ENCODE peak calls at places on chromosomes 16 and 17, in nine cellular contexts. One of them, this sample, is unnamed.

GRCh38 chr16:48564544-48565444 is 45.2 kb downstream of the N4BP1 start:
- DNase-seq in dorsolateral prefrontal cortex: no peak
- DNase-seq in AG09309: no peak
- DNase-seq in OCI-LY7: no peak
- DNase-seq in WERI-Rb-1: no peak
- DNase-seq in NB4: no peak
- DNase-seq in endodermal cell: no peak
- DNase-seq in AG09319: no peak
- DNase-seq in MM.1S: no peak
- DNase-seq in this sample: no peak

GRCh38 chr17:61508912-61509311 is 56.7 kb downstream of the TBX4 start:
- DNase-seq in NB4: no peak
- DNase-seq in MM.1S: no peak
- DNase-seq in WERI-Rb-1: no peak
- DNase-seq in AG09319: no peak
- DNase-seq in OCI-LY7: no peak
- DNase-seq in AG09309: no peak
- DNase-seq in endodermal cell: no peak
- DNase-seq in dorsolateral prefrontal cortex: no peak
- DNase-seq in this sample: no peak

GRCh38 chr17:81510798-81511549 is 1.6 kb downstream of the ACTG1 start:
- DNase-seq in OCI-LY7: peak; percentile 54
- DNase-seq in WERI-Rb-1: peak; percentile 25
- DNase-seq in AG09309: no peak
- DNase-seq in AG09319: no peak
- DNase-seq in MM.1S: peak; percentile 10
- DNase-seq in NB4: no peak
- DNase-seq in endodermal cell: peak; percentile 63
- DNase-seq in dorsolateral prefrontal cortex: no peak
- DNase-seq in this sample: no peak

GRCh38 chr17:6525111-6525510 is 31.2 kb downstream of the PITPNM3 start:
- DNase-seq in NB4: no peak
- DNase-seq in AG09319: no peak
- DNase-seq in OCI-LY7: no peak
- DNase-seq in dorsolateral prefrontal cortex: no peak
- DNase-seq in MM.1S: no peak
- DNase-seq in endodermal cell: peak; percentile 63
- DNase-seq in WERI-Rb-1: no peak
- DNase-seq in AG09309: no peak
- DNase-seq in this sample: no peak

GRCh38 chr16:19228057-19228456 is 57.5 kb upstream of the CLEC19A start:
- DNase-seq in dorsolateral prefrontal cortex: no peak
- DNase-seq in NB4: no peak
- DNase-seq in AG09319: no peak
- DNase-seq in MM.1S: no peak
- DNase-seq in OCI-LY7: no peak
- DNase-seq in AG09309: no peak
- DNase-seq in WERI-Rb-1: no peak
- DNase-seq in endodermal cell: peak; percentile 61
- DNase-seq in this sample: no peak

GRCh38 chr16:56107944-56108583 is 83.2 kb upstream of the GNAO1 start:
- DNase-seq in OCI-LY7: no peak
- DNase-seq in NB4: no peak
- DNase-seq in MM.1S: no peak
- DNase-seq in dorsolateral prefrontal cortex: peak; percentile 38
- DNase-seq in AG09319: no peak
- DNase-seq in WERI-Rb-1: no peak
- DNase-seq in endodermal cell: no peak
- DNase-seq in AG09309: no peak
- DNase-seq in this sample: no peak

GRCh38 chr16:2166263-2167080 is 10.9 kb downstream of the TRAF7 start:
- DNase-seq in dorsolateral prefrontal cortex: no peak
- DNase-seq in OCI-LY7: no peak
- DNase-seq in WERI-Rb-1: no peak
- DNase-seq in AG09319: no peak
- DNase-seq in MM.1S: no peak
- DNase-seq in NB4: no peak
- DNase-seq in endodermal cell: no peak
- DNase-seq in AG09309: no peak
- DNase-seq in this sample: no peak

GRCh38 chr17:10033982-10034381 is 128.9 kb upstream of the RCVRN start:
- DNase-seq in MM.1S: no peak
- DNase-seq in NB4: peak; percentile 97
- DNase-seq in AG09319: no peak
- DNase-seq in AG09309: no peak
- DNase-seq in endodermal cell: no peak
- DNase-seq in OCI-LY7: no peak
- DNase-seq in WERI-Rb-1: no peak
- DNase-seq in dorsolateral prefrontal cortex: no peak
- DNase-seq in this sample: no peak

GRCh38 chr16:23840310-23840709 is 4.5 kb downstream of the PRKCB start:
- DNase-seq in AG09319: no peak
- DNase-seq in OCI-LY7: no peak
- DNase-seq in MM.1S: no peak
- DNase-seq in dorsolateral prefrontal cortex: no peak
- DNase-seq in WERI-Rb-1: no peak
- DNase-seq in endodermal cell: no peak
- DNase-seq in AG09309: no peak
- DNase-seq in NB4: no peak
- DNase-seq in this sample: no peak

DNA sequence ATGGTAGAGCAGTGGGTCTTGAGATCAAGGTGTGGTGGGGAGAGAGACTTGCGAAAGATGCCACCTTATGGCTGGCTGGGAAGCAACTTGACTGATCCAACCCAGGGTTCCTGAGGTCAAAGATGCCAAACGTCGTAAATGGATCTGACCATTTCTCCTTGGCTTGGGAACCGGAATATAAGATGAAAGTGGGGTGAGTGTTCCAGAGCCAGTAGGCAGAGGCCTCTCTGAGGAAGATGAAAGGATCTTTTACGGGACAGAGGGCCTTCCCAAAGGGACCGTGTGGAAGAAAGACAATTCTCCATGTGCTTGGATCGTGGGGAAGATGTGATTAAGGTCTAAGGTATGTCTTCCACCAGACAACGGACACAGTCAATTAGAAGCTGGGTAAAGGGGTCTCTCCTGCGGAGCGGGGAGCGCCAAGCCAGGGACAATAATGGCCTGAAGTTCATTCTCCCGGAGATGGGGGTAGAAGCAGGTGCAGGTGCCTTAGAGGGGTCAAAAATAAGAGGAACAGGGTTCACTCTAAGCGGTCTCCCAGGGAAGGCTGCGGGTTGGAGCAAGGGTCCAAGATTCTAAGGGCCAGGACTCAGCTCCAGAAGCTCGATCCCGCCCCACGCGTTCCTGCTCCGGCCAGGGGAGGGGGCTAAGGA is 802 bp downstream of the FXR2 start:
- DNase-seq in AG09319: no peak
- DNase-seq in dorsolateral prefrontal cortex: no peak
- DNase-seq in AG09309: no peak
- DNase-seq in endodermal cell: peak; percentile 60
- DNase-seq in NB4: no peak
- DNase-seq in OCI-LY7: peak; percentile 30
- DNase-seq in MM.1S: peak; percentile 11
- DNase-seq in WERI-Rb-1: no peak
- DNase-seq in this sample: no peak
- TF ChIP-seq CTCF in AG09319: no peak
- TF ChIP-seq CTCF in dorsolateral prefrontal cortex: no peak
- TF ChIP-seq CTCF in AG09309: no peak
- TF ChIP-seq CTCF in endodermal cell: no peak
- TF ChIP-seq CTCF in NB4: no peak
- TF ChIP-seq CTCF in OCI-LY7: peak; percentile 46
- TF ChIP-seq CTCF in MM.1S: peak; percentile 9
- TF ChIP-seq CTCF in WERI-Rb-1: peak; percentile 11
- TF ChIP-seq CTCF in this sample: no peak

DNA sequence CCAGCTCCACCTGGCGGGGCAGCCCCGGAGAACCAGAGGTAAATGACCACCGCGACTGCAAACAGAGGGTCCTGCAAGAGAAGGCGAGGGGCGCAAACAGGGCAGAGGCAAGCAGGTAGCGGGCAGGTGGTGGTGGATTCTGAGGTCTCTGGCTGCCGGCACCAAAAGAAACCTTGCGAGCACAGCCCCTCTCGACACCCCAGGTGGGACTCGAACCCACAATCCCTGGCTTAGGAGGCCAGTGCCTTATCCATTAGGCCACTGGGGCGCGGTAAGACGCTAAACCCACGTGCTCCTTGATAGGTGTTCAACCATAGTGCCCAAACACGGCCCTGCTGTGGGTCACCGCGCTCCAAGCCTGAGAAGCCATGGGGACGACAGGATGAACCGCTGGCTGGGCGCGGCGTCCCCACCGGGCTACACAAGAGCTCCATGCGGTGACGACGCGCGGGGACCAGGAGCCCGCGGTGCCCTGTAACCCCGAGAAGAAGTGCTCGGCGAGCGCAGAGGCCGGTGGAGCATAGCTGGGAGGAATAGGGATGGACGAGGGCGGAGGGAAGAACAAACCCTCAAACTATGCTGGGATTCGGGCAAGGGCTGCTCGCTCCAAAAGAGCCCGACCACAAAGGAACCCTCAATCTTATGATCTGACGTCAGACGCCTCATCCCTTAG is 12.4 kb downstream of the ATP5PD start:
- DNase-seq in NB4: peak; percentile 90
- DNase-seq in OCI-LY7: peak; percentile 74
- DNase-seq in AG09319: no peak
- DNase-seq in AG09309: no peak
- DNase-seq in endodermal cell: peak; percentile 100
- DNase-seq in MM.1S: peak; percentile 89
- DNase-seq in dorsolateral prefrontal cortex: peak; percentile 92
- DNase-seq in WERI-Rb-1: peak; percentile 96
- DNase-seq in this sample: peak; percentile 88
- TF ChIP-seq CTCF in NB4: no peak
- TF ChIP-seq CTCF in OCI-LY7: no peak
- TF ChIP-seq CTCF in AG09319: peak; percentile 29
- TF ChIP-seq CTCF in AG09309: peak; percentile 25
- TF ChIP-seq CTCF in endodermal cell: peak; percentile 49
- TF ChIP-seq CTCF in MM.1S: peak; percentile 14
- TF ChIP-seq CTCF in dorsolateral prefrontal cortex: no peak
- TF ChIP-seq CTCF in WERI-Rb-1: peak; percentile 11
- TF ChIP-seq CTCF in this sample: no peak

DNA sequence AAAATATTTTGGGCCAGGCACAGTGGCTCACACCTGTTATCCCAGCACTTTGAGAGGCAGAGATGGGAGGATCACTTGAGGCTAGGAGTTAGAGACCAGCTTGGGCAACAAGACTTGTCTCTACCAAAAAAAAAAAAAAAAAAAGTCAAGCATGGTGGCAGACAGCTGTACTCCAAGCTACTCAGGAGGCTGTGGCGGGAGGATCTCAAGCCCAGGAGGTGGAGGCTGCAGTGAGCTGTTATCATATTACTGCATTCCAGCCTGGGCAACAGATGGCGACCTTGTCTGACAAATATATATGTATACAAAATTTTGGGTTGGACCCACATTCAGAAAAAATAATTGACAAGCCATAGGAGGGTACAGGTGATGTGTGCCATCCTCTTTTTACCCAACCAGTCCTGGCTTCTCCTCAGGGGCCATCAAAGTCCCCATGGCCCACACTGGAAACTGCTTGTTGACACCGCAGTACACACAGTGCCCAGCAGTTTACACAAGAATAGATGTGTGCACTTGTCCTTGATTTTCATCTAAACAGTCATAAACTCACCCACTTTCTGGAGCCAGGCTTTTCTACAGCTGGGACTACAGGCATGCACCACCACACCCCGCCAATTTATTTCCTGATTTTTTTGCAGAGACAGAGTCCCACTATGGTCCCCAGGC is 1.7 kb downstream of the CES2 start:
- DNase-seq in MM.1S: no peak
- DNase-seq in AG09309: no peak
- DNase-seq in WERI-Rb-1: no peak
- DNase-seq in dorsolateral prefrontal cortex: no peak
- DNase-seq in NB4: no peak
- DNase-seq in endodermal cell: no peak
- DNase-seq in OCI-LY7: no peak
- DNase-seq in AG09319: no peak
- DNase-seq in this sample: no peak
- TF ChIP-seq CTCF in MM.1S: no peak
- TF ChIP-seq CTCF in AG09309: no peak
- TF ChIP-seq CTCF in WERI-Rb-1: no peak
- TF ChIP-seq CTCF in dorsolateral prefrontal cortex: no peak
- TF ChIP-seq CTCF in NB4: no peak
- TF ChIP-seq CTCF in endodermal cell: no peak
- TF ChIP-seq CTCF in OCI-LY7: peak; percentile 18
- TF ChIP-seq CTCF in AG09319: no peak
- TF ChIP-seq CTCF in this sample: no peak

GRCh38 chr17:70905796-70906195 is 736.5 kb downstream of the KCNJ2 start:
- DNase-seq in OCI-LY7: no peak
- DNase-seq in MM.1S: no peak
- DNase-seq in WERI-Rb-1: no peak
- DNase-seq in endodermal cell: no peak
- DNase-seq in AG09309: peak; percentile 76
- DNase-seq in dorsolateral prefrontal cortex: no peak
- DNase-seq in NB4: peak; percentile 26
- DNase-seq in AG09319: peak; percentile 85
- DNase-seq in this sample: no peak
- TF ChIP-seq CTCF in OCI-LY7: no peak
- TF ChIP-seq CTCF in MM.1S: no peak
- TF ChIP-seq CTCF in WERI-Rb-1: no peak
- TF ChIP-seq CTCF in endodermal cell: no peak
- TF ChIP-seq CTCF in AG09309: no peak
- TF ChIP-seq CTCF in dorsolateral prefrontal cortex: no peak
- TF ChIP-seq CTCF in NB4: no peak
- TF ChIP-seq CTCF in AG09319: no peak
- TF ChIP-seq CTCF in this sample: no peak

GRCh38 chr17:33021731-33022408 is 30.2 kb downstream of the SPACA3 start:
- DNase-seq in NB4: no peak
- DNase-seq in AG09309: no peak
- DNase-seq in dorsolateral prefrontal cortex: no peak
- DNase-seq in MM.1S: no peak
- DNase-seq in endodermal cell: peak; percentile 65
- DNase-seq in OCI-LY7: no peak
- DNase-seq in AG09319: no peak
- DNase-seq in WERI-Rb-1: no peak
- DNase-seq in this sample: no peak
- TF ChIP-seq CTCF in NB4: no peak
- TF ChIP-seq CTCF in AG09309: peak; percentile 21
- TF ChIP-seq CTCF in dorsolateral prefrontal cortex: no peak
- TF ChIP-seq CTCF in MM.1S: no peak
- TF ChIP-seq CTCF in endodermal cell: peak; percentile 59
- TF ChIP-seq CTCF in OCI-LY7: no peak
- TF ChIP-seq CTCF in AG09319: no peak
- TF ChIP-seq CTCF in WERI-Rb-1: no peak
- TF ChIP-seq CTCF in this sample: no peak

DNA sequence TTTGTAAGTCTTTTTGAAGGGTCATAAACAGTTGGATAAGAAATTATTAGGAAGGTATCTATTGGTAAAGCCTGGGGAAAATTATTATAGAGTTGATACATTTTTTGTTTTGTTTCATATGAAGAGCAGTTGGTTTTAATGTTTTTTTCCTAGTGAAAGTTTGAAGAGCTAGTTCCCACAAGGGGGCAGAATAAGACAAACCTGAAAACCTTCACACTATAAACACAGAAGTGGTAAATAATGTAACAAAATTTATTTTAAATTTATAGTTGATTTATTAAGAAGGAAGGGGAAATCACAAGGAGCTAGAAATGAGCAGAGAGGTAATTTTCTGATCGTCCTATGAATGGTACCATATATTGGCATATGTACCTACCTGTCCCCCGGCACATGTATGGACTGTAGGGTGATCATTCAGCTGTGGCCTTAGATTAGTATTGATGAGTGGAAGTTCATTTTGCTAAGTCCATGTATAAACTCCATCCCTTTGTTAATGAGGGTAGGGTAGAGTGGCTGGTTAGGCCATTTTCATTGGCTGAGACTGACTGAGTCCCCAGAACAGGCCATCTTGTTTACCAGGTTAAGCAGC is 116.3 kb downstream of the TANC2 start:
- DNase-seq in OCI-LY7: no peak
- DNase-seq in NB4: peak; percentile 17
- DNase-seq in MM.1S: peak; percentile 39
- DNase-seq in endodermal cell: no peak
- DNase-seq in dorsolateral prefrontal cortex: no peak
- DNase-seq in AG09319: no peak
- DNase-seq in AG09309: peak; percentile 8
- DNase-seq in WERI-Rb-1: no peak
- DNase-seq in this sample: no peak
- TF ChIP-seq CTCF in OCI-LY7: peak; percentile 68
- TF ChIP-seq CTCF in NB4: peak; percentile 10
- TF ChIP-seq CTCF in MM.1S: peak; percentile 44
- TF ChIP-seq CTCF in endodermal cell: peak; percentile 79
- TF ChIP-seq CTCF in dorsolateral prefrontal cortex: peak; percentile 51
- TF ChIP-seq CTCF in AG09319: peak; percentile 51
- TF ChIP-seq CTCF in AG09309: peak; percentile 36
- TF ChIP-seq CTCF in WERI-Rb-1: peak; percentile 16
- TF ChIP-seq CTCF in this sample: no peak